ENCODE peak calls at places on chromosomes 4 and X, in nine cellular contexts. L is GM12878, B is NB4, A is heart left ventricle, T is sigmoid colon, V is right lobe of liver, J is adrenal gland, D is A549, H is body of pancreas. Z is an unnamed sample.

GRCh38 chr4:13584481-13584880 is 40.2 kb upstream of the NKX3-2 start:
- DNase-seq in L (no peak), B (no peak), A (no peak), T (no peak), V (no peak), J (no peak), D (no peak), H (no peak), Z (no peak)

GRCh38 chrX:45050558-45050957 is 150.1 kb downstream of the DIPK2B start:
- DNase-seq in L (no peak), B (no peak), A (no peak), T (no peak), V (no peak), J (no peak), D (no peak), H (no peak), Z (no peak)

GRCh38 chr4:184883024-184883423 is 57.3 kb upstream of the ACSL1 start:
- DNase-seq in L (no peak), B (no peak), A (no peak), T (no peak), V (no peak), J (no peak), D (no peak), H (no peak), Z (no peak)

GRCh38 chrX:138917781-138918180 is 206.3 kb upstream of the FGF13 start:
- DNase-seq in L (no peak), B (no peak), A (no peak), T (no peak), V (no peak), J (no peak), D (no peak), H (no peak), Z (no peak)

GRCh38 chr4:183014361-183015084 is 84.5 kb upstream of the WWC2 start:
- DNase-seq in L (no peak), B (no peak), A (no peak), T (no peak), V (no peak), J (no peak), D (no peak), H (no peak), Z (no peak)

GRCh38 chrX:19827088-19827487 is 60.3 kb downstream of the SH3KBP1 start:
- DNase-seq in L (no peak), B (no peak), A (no peak), T (no peak), V (no peak), J (no peak), D (no peak), H (no peak), Z (no peak)

GRCh38 chr4:84529169-84529751 is 30.2 kb upstream of the NKX6-1 start:
- DNase-seq in L (no peak), B (peak), A (no peak), T (no peak), V (no peak), J (no peak), D (peak), H (no peak), Z (no peak)

GRCh38 chrX:53093177-53093655 is 726 bp upstream of the KANTR start:
- DNase-seq in L (no peak), B (peak), A (peak), T (peak), V (peak), J (peak), D (peak), H (peak), Z (peak)

GRCh38 chr4:185346975-185347601 is 48.6 kb downstream of the LRP2BP start:
- DNase-seq in L (no peak), B (no peak), A (no peak), T (no peak), V (no peak), J (no peak), D (no peak), H (no peak), Z (no peak)

GRCh38 chrX:5595570-5595969 is 633.1 kb downstream of the NLGN4X start:
- DNase-seq in L (no peak), B (no peak), A (no peak), T (no peak), V (no peak), J (no peak), D (no peak), H (no peak), Z (no peak)

GRCh38 chrX:150680974-150681373 is 12.2 kb upstream of the MTMR1 start:
- DNase-seq in L (no peak), B (peak), A (no peak), T (no peak), V (no peak), J (peak), D (peak), H (peak), Z (no peak)

GRCh38 chrX:150688911-150689451 is 4.2 kb upstream of the MTMR1 start:
- DNase-seq in L (no peak), B (no peak), A (no peak), T (no peak), V (no peak), J (no peak), D (peak), H (no peak), Z (no peak)

GRCh38 chrX:150683112-150683511 is 10.1 kb upstream of the MTMR1 start:
- DNase-seq in L (no peak), B (no peak), A (no peak), T (no peak), V (no peak), J (no peak), D (no peak), H (no peak), Z (no peak)

GRCh38 chrX:150683536-150684146 is 9.6 kb upstream of the MTMR1 start:
- DNase-seq in L (no peak), B (peak), A (no peak), T (no peak), V (no peak), J (no peak), D (peak), H (no peak), Z (no peak)
- TF ChIP-seq POLR2A in L (no peak), B (no peak), A (no peak), T (no peak), V (no peak), J (no peak), D (no peak), H (no peak), Z (no peak)

GRCh38 chrX:104113237-104113965 is 1.1 kb downstream of the ZCCHC18 start:
- DNase-seq in L (no peak), B (peak), A (peak), T (peak), V (peak), J (peak), D (peak), H (peak), Z (peak)
- H3K4me3 ChIP-seq in L (peak), B (no peak), A (peak), T (peak), V (no peak), J (peak), D (peak), H (no peak), Z (peak)

DNA sequence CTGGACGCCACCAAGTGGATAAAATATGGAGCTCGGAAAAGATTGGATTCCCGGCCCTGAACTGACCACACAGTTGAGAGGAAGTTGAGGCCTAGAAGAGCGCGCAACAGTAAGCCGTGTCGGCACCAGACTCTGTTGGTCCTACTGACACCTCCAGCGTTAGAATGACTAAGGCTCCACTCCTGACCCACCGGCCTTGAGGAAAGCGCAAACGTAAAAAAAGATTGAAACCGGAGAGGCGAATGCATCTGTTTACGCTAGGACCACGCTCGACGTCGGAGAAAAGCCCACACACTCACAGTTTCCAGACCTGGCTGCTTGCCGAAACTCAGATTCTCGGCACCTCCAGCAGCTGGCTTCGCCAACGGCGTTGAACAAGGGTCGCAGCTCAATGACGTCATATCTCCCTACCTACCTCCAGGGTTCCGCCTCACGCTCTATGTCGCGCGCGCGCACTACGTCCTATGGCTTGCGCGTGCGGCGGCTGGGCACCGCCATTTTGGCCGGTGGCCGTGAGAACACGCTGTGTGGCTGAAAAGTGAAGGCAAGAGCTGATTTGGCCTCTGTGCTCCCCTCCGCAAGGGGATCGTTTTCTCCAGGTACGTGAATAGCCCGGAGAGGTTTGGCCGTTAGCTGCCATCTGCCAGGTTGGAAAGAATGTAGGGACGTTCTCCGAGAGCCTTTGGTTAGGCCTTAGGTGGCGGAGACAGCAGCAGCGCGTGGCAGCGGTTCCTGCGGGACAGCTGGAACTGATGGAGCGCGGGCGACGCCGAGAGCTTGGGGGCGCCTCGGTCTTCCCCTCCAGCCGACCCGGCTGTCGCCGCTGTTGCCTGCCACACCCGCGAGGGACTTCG is at the start of the genes ABCE1 and ANAPC10:
- DNase-seq in L (peak), B (peak), A (peak), T (peak), V (peak), J (peak), D (peak), H (peak), Z (peak)
- TF ChIP-seq POLR2A in L (peak), B (peak), A (peak), T (peak), V (peak), J (peak), D (peak), H (peak), Z (peak)

DNA sequence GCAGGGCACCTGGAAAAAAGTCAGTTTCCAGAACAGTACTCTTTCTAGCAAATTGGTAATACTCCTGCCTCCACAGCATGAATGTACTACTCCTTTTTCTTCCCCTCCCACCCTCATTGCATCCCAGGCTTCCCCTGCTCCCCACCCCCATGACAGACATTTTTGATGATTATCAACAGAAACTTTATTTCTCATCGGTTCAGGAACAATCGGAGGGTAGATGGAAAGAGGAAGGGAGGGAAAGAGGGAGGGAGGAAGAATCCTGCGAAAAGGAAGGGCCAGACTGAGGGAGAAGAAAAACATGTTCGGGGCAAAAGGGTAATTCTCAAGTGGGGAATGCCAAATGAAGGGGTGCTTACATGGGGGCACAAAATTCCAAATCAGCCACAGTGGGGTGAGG is 705 bp upstream of the CXorf65 start:
- DNase-seq in L (no peak), B (no peak), A (no peak), T (no peak), V (no peak), J (no peak), D (no peak), H (no peak), Z (no peak)
- H3K4me3 ChIP-seq in L (no peak), B (peak), A (no peak), T (no peak), V (no peak), J (no peak), D (no peak), H (no peak), Z (no peak)

DNA sequence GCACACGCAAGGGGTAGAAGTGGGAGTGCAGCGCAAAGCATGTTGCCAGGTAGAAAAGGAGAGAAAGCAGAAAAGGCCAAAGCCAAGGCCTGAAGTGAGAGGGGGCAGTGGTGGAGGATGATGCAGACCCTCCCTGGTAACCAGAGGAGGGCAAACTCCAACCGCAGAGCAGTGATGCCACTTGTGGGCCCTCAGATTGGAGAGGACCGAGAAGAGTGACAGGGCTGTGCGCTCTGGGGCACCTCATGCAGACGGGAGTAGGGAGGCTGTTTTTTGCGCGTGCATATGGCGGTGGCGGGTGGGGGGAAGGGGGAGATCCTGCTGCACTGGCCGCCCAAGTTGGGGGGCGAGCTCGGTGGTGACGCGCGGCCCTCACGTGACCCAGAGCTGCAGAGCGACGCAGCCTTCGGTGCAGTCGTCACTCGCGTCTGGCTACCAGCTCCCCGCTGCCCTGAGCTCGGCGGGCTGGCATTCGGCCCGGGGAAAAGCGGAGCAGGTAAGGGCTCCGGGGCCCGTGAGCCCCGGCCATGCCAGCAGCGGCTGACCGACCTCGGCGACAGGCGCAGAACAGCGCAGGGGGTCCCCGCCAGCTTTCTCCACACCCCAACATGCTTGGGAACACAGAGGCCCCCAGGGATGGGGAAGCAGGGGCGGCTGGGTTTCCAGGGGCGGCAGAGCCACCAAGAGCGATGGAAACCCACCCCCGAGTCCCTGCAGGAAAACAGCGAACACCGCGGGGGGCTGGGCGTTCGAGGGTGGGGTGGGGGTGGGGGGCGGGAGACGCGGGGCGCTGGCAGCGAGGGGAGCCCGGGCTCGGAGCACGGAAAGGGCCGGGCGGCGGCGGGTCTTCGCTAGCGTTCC is at the start of gene BEX3:
- DNase-seq in L (no peak), B (no peak), A (peak), T (peak), V (peak), J (peak), D (peak), H (peak), Z (peak)
- TF ChIP-seq POLR2A in L (peak), B (no peak), A (peak), T (no peak), V (peak), J (peak), D (peak), H (peak), Z (peak)

GRCh38 chr4:139553751-139554670 is 2.0 kb downstream of the SETD7 start:
- DNase-seq in L (no peak), B (no peak), A (no peak), T (no peak), V (no peak), J (no peak), D (no peak), H (no peak), Z (no peak)
- H3K4me3 ChIP-seq in L (no peak), B (no peak), A (no peak), T (peak), V (no peak), J (peak), D (peak), H (no peak), Z (peak)

GRCh38 chrX:107826286-107827136 is 845 bp downstream of the MID2 start:
- DNase-seq in L (no peak), B (peak), A (peak), T (peak), V (peak), J (peak), D (peak), H (peak), Z (peak)

GRCh38 chrX:107827852-107828251 is 2.2 kb downstream of the MID2 start:
- DNase-seq in L (no peak), B (no peak), A (no peak), T (no peak), V (no peak), J (no peak), D (no peak), H (no peak), Z (no peak)

GRCh38 chrX:107823456-107823855 is 2.2 kb upstream of the MID2 start:
- DNase-seq in L (no peak), B (no peak), A (no peak), T (no peak), V (no peak), J (no peak), D (no peak), H (no peak), Z (no peak)

GRCh38 chrX:107827137-107827831 is 1.6 kb downstream of the MID2 start:
- DNase-seq in L (no peak), B (no peak), A (no peak), T (no peak), V (no peak), J (no peak), D (no peak), H (no peak), Z (no peak)

DNA sequence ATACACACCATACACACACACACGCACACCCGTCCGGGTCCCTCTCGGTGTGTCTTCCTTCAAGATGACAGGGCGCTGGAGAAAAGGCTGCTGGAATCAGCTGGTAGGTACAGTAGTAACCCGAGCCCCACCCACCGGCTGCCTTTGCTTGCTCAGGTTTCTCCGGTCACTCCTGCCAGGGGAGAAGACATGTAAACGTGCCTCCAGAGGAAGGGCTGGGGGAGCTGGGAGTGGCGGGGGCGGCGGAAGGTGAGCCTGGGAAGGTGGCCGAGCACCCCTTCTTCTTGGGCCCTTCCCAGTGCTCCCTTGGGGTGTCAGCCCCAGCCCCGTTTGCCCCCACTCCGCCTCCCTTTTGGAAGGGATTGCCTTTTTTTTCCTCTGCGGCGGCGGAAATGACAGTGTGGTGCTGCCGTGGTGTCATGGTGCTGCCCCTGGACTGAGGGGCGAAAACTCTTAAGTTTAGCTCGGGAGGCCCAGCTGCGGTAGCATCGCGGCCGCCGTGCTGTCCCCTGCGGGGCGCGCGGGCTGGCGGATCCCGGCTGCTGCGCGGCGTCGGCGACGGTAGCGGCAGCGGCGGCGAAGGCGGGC is at the start of gene MID2:
- DNase-seq in L (no peak), B (no peak), A (peak), T (peak), V (peak), J (peak), D (peak), H (peak), Z (peak)
- TF ChIP-seq POLR2A in L (no peak), B (no peak), A (no peak), T (no peak), V (no peak), J (no peak), D (peak), H (peak), Z (peak)

DNA sequence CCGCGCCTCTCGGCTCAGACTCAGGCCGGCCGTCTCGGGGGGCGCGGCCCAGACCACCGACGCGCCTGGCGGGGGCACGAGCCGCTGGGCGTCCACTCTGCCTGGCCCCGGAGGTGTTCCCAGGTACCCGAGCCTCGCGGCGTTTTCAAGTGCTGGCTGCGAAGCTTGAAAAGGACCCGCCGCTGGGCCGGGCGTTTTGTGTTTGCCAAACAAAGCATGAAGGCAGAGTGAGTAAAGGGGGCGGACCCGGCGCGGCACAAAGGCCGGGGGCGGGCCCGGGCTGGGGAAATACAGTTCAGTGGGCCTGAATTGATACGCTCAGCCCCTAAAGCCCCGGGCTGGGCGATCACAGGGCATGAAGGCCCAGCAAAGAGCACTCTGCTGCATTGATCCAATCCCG is 65.4 kb downstream of the SOX3 start:
- DNase-seq in L (no peak), B (no peak), A (peak), T (no peak), V (peak), J (no peak), D (no peak), H (peak), Z (no peak)
- H3K4me3 ChIP-seq in L (no peak), B (no peak), A (peak), T (no peak), V (no peak), J (no peak), D (no peak), H (no peak), Z (no peak)

Z was measured in tibial nerve.